ENCODE peak calls at places on chromosomes 3 and 15, in seven cellular contexts. Q, K, P, O, L, X and W are unnamed samples.

GRCh38 chr15:40512440-40512839 is 41.7 kb downstream of the CHST14 start:
- DNase-seq in Q (no peak), K (no peak), P (no peak), O (no peak), L (no peak), X (no peak), W (no peak)

GRCh38 chr3:7456376-7456775 is 595.5 kb downstream of the GRM7 start:
- DNase-seq in Q (no peak), K (no peak), P (no peak), O (no peak), L (no peak), X (no peak), W (no peak)

GRCh38 chr15:98896002-98896721 is 111.4 kb downstream of the PGPEP1L start:
- DNase-seq in Q (no peak), K (no peak), P (no peak), O (peak), L (no peak), X (no peak), W (no peak)

GRCh38 chr15:90895571-90896117 is 7.5 kb upstream of the MAN2A2 start:
- DNase-seq in Q (no peak), K (peak), P (no peak), O (no peak), L (no peak), X (no peak), W (no peak)

GRCh38 chr3:72492240-72492639 is 356.0 kb downstream of the SHQ1 start:
- DNase-seq in Q (no peak), K (no peak), P (peak), O (peak), L (no peak), X (no peak), W (no peak)

GRCh38 chr3:20511863-20512262 is 325.9 kb upstream of the SGO1 start:
- DNase-seq in Q (no peak), K (peak), P (no peak), O (peak), L (no peak), X (no peak), W (no peak)

GRCh38 chr15:49865925-49866757 is 245.3 kb downstream of the DTWD1 start:
- DNase-seq in Q (no peak), K (no peak), P (no peak), O (no peak), L (no peak), X (no peak), W (no peak)

GRCh38 chr15:60821462-60822061 is 342.6 kb upstream of the ICE2 start:
- DNase-seq in Q (no peak), K (no peak), P (no peak), O (no peak), L (no peak), X (no peak), W (no peak)

GRCh38 chr15:29424118-29424517 is 154.5 kb upstream of the NSMCE3 start:
- DNase-seq in Q (no peak), K (no peak), P (no peak), O (no peak), L (no peak), X (no peak), W (no peak)

GRCh38 chr15:60370804-60371700 is 26.7 kb downstream of the ANXA2 start:
- DNase-seq in Q (peak), K (peak), P (peak), O (peak), L (no peak), X (no peak), W (peak)

GRCh38 chr15:77548608-77549551 is 83.8 kb downstream of the LINGO1 start:
- DNase-seq in Q (no peak), K (no peak), P (no peak), O (no peak), L (no peak), X (no peak), W (no peak)

GRCh38 chr3:180594631-180595348 is 7.2 kb upstream of the TTC14 start:
- DNase-seq in Q (no peak), K (no peak), P (no peak), O (no peak), L (no peak), X (no peak), W (no peak)

GRCh38 chr3:150545419-150546225 is 674 bp downstream of the SERP1 start:
- DNase-seq in Q (peak), K (peak), P (no peak), O (no peak), L (no peak), X (peak), W (peak)

GRCh38 chr3:149401926-149402310 is 24.5 kb upstream of the TM4SF1 start:
- DNase-seq in Q (no peak), K (no peak), P (no peak), O (no peak), L (no peak), X (no peak), W (no peak)

GRCh38 chr15:22889146-22889818 is 50.8 kb downstream of the NIPA2 start:
- DNase-seq in Q (no peak), K (no peak), P (no peak), O (no peak), L (no peak), X (no peak), W (no peak)

GRCh38 chr3:133885241-133885711 is 10.4 kb downstream of the RAB6B start:
- DNase-seq in Q (no peak), K (no peak), P (no peak), O (no peak), L (no peak), X (no peak), W (no peak)

GRCh38 chr3:4818164-4818563 is 161.1 kb upstream of the BHLHE40 start:
- DNase-seq in Q (no peak), K (no peak), P (no peak), O (no peak), L (no peak), X (no peak), W (no peak)

GRCh38 chr3:47578691-47579632 is at the start of gene CSPG5:
- DNase-seq in Q (peak), K (peak), P (no peak), O (no peak), L (peak), X (peak), W (peak)

GRCh38 chr3:195181781-195182469 is 89.0 kb downstream of the XXYLT1 start:
- DNase-seq in Q (no peak), K (no peak), P (no peak), O (no peak), L (no peak), X (no peak), W (peak)

GRCh38 chr3:129428382-129429079 is at the start of gene EFCAB12:
- DNase-seq in Q (peak), K (peak), P (peak), O (peak), L (peak), X (peak), W (peak)

GRCh38 chr15:83193721-83194120 is 13.9 kb downstream of the HDGFL3 start:
- DNase-seq in Q (no peak), K (no peak), P (no peak), O (no peak), L (no peak), X (no peak), W (no peak)

GRCh38 chr15:75653347-75653913 is 5.7 kb downstream of the SNX33 start:
- DNase-seq in Q (no peak), K (no peak), P (no peak), O (no peak), L (no peak), X (no peak), W (no peak)

GRCh38 chr15:67521770-67522568 is 1.0 kb downstream of the C15orf61 start:
- DNase-seq in Q (no peak), K (peak), P (no peak), O (no peak), L (no peak), X (no peak), W (no peak)

GRCh38 chr3:141399200-141399599 is 30.9 kb downstream of the ZBTB38 start:
- DNase-seq in Q (no peak), K (no peak), P (no peak), O (no peak), L (no peak), X (no peak), W (no peak)

GRCh38 chr15:74122403-74123130 is 7.8 kb upstream of the ISLR2 start:
- DNase-seq in Q (no peak), K (no peak), P (no peak), O (no peak), L (no peak), X (no peak), W (no peak)

GRCh38 chr3:120487079-120487693 is 36.4 kb upstream of the FSTL1 start:
- DNase-seq in Q (no peak), K (no peak), P (no peak), O (no peak), L (no peak), X (no peak), W (no peak)

GRCh38 chr3:180253283-180253682 is 216.5 kb upstream of the PEX5L start:
- DNase-seq in Q (no peak), K (no peak), P (no peak), O (no peak), L (no peak), X (no peak), W (no peak)

GRCh38 chr3:153028336-153028735 is 133.7 kb upstream of the RAP2B start:
- DNase-seq in Q (no peak), K (no peak), P (no peak), O (no peak), L (no peak), X (no peak), W (no peak)

GRCh38 chr3:188656196-188656982 is 502.4 kb downstream of the LPP start:
- DNase-seq in Q (no peak), K (no peak), P (no peak), O (no peak), L (no peak), X (no peak), W (no peak)

GRCh38 chr3:145735631-145736030 is 425.4 kb downstream of the PLOD2 start:
- DNase-seq in Q (no peak), K (no peak), P (no peak), O (no peak), L (no peak), X (no peak), W (no peak)

GRCh38 chr3:11651900-11652299 is 8.2 kb upstream of the VGLL4 start:
- DNase-seq in Q (no peak), K (no peak), P (no peak), O (no peak), L (no peak), X (no peak), W (no peak)

GRCh38 chr3:129593595-129594339 is 12.7 kb downstream of the PLXND1 start:
- DNase-seq in Q (peak), K (no peak), P (no peak), O (no peak), L (peak), X (peak), W (peak)

GRCh38 chr3:17810759-17811158 is 68.3 kb upstream of the TBC1D5 start:
- DNase-seq in Q (no peak), K (no peak), P (no peak), O (no peak), L (no peak), X (no peak), W (no peak)

GRCh38 chr15:38708672-38709188 is 144.1 kb upstream of the RASGRP1 start:
- DNase-seq in Q (no peak), K (peak), P (no peak), O (no peak), L (no peak), X (no peak), W (no peak)

GRCh38 chr3:183328823-183329222 is 75.8 kb downstream of the B3GNT5 start:
- DNase-seq in Q (no peak), K (no peak), P (no peak), O (no peak), L (no peak), X (no peak), W (no peak)

GRCh38 chr3:194824676-194825075 is 139.0 kb downstream of the FAM43A start:
- DNase-seq in Q (no peak), K (no peak), P (no peak), O (no peak), L (no peak), X (no peak), W (no peak)

GRCh38 chr3:37170513-37170912 is 3.9 kb downstream of the LRRFIP2 start:
- DNase-seq in Q (no peak), K (no peak), P (no peak), O (no peak), L (no peak), X (no peak), W (no peak)

GRCh38 chr15:63176302-63176701 is 13.1 kb upstream of the RAB8B start:
- DNase-seq in Q (no peak), K (no peak), P (no peak), O (no peak), L (no peak), X (no peak), W (no peak)

GRCh38 chr3:186260726-186261125 is 101.3 kb downstream of the DGKG start:
- DNase-seq in Q (no peak), K (no peak), P (no peak), O (no peak), L (no peak), X (no peak), W (no peak)

GRCh38 chr3:152657002-152657400 is 177.9 kb upstream of the P2RY1 start:
- DNase-seq in Q (no peak), K (peak), P (no peak), O (no peak), L (no peak), X (no peak), W (no peak)